ENCODE peak calls at places on chromosomes 2 and 18, in eight cellular contexts. F is A549, Z is K562, E is IMR-90, G is HCT116, C is SK-N-SH, Q is HepG2, I is GM12878. Y is an unnamed sample.

GRCh38 chr2:233422050-233422639 is 67.9 kb downstream of the DGKD start:
- DNase-seq in F (peak), Z (no peak), E (no peak), G (no peak), C (no peak), Q (no peak), I (peak), Y (no peak)

GRCh38 chr2:142065700-142066099 is 65.1 kb downstream of the LRP1B start:
- DNase-seq in F (no peak), Z (no peak), E (no peak), G (no peak), C (no peak), Q (no peak), I (no peak), Y (no peak)

GRCh38 chr2:37809931-37810570 is 115.0 kb upstream of the RMDN2 start:
- DNase-seq in F (no peak), Z (no peak), E (peak), G (no peak), C (no peak), Q (no peak), I (no peak), Y (no peak)

GRCh38 chr2:221415789-221416188 is 156.3 kb downstream of the EPHA4 start:
- DNase-seq in F (no peak), Z (no peak), E (no peak), G (no peak), C (no peak), Q (no peak), I (no peak), Y (no peak)

GRCh38 chr2:29011650-29012060 is 30.6 kb downstream of the TOGARAM2 start:
- DNase-seq in F (no peak), Z (no peak), E (no peak), G (no peak), C (peak), Q (no peak), I (no peak), Y (no peak)

GRCh38 chr2:139864821-139865302 is 1084.7 kb upstream of the NXPH2 start:
- DNase-seq in F (no peak), Z (peak), E (no peak), G (no peak), C (no peak), Q (peak), I (no peak), Y (no peak)

GRCh38 chr18:6039055-6039454 is 143.7 kb upstream of the TMEM200C start:
- DNase-seq in F (no peak), Z (no peak), E (peak), G (no peak), C (no peak), Q (no peak), I (no peak), Y (no peak)

GRCh38 chr2:74461187-74462053 is 3.2 kb downstream of the WBP1 start:
- DNase-seq in F (no peak), Z (no peak), E (no peak), G (no peak), C (peak), Q (peak), I (no peak), Y (peak)

GRCh38 chr2:216195565-216195978 is 86.4 kb downstream of the XRCC5 start:
- DNase-seq in F (no peak), Z (no peak), E (peak), G (no peak), C (no peak), Q (no peak), I (no peak), Y (no peak)

GRCh38 chr2:241739651-241740050 is 5.2 kb downstream of the D2HGDH start:
- DNase-seq in F (no peak), Z (no peak), E (peak), G (no peak), C (no peak), Q (no peak), I (no peak), Y (no peak)

GRCh38 chr2:124875627-124876244 is 850.6 kb downstream of the CNTNAP5 start:
- DNase-seq in F (no peak), Z (no peak), E (no peak), G (no peak), C (no peak), Q (no peak), I (peak), Y (no peak)

GRCh38 chr2:84894758-84895520 is 10.5 kb upstream of the TMSB10 start:
- DNase-seq in F (no peak), Z (no peak), E (peak), G (no peak), C (no peak), Q (no peak), I (no peak), Y (no peak)

GRCh38 chr2:204325468-204325867 is 219.8 kb upstream of the PARD3B start:
- DNase-seq in F (peak), Z (peak), E (peak), G (peak), C (peak), Q (peak), I (no peak), Y (peak)

GRCh38 chr2:54176577-54176976 is 61.2 kb downstream of the ACYP2 start:
- DNase-seq in F (no peak), Z (no peak), E (peak), G (peak), C (peak), Q (peak), I (no peak), Y (peak)

GRCh38 chr2:22855761-22856184 is 529.2 kb upstream of the KLHL29 start:
- DNase-seq in F (no peak), Z (no peak), E (no peak), G (no peak), C (peak), Q (no peak), I (no peak), Y (no peak)

GRCh38 chr2:56183643-56184499 is at the start of gene CCDC85A:
- DNase-seq in F (peak), Z (peak), E (peak), G (peak), C (peak), Q (peak), I (no peak), Y (peak)

GRCh38 chr2:97645112-97645699 is 656 bp upstream of the COX5B start:
- DNase-seq in F (no peak), Z (peak), E (no peak), G (no peak), C (peak), Q (no peak), I (no peak), Y (peak)

GRCh38 chr2:235537186-235537585 is 43.3 kb downstream of the AGAP1 start:
- DNase-seq in F (no peak), Z (no peak), E (no peak), G (no peak), C (no peak), Q (no peak), I (no peak), Y (no peak)

GRCh38 chr2:42848270-42848669 is 55.9 kb upstream of the HAAO start:
- DNase-seq in F (no peak), Z (no peak), E (no peak), G (no peak), C (no peak), Q (no peak), I (no peak), Y (no peak)
- TF ChIP-seq RAD21 in F (no peak), Z (no peak), E (no peak), G (no peak), C (no peak), Q (no peak), I (no peak), Y (no peak)

DNA sequence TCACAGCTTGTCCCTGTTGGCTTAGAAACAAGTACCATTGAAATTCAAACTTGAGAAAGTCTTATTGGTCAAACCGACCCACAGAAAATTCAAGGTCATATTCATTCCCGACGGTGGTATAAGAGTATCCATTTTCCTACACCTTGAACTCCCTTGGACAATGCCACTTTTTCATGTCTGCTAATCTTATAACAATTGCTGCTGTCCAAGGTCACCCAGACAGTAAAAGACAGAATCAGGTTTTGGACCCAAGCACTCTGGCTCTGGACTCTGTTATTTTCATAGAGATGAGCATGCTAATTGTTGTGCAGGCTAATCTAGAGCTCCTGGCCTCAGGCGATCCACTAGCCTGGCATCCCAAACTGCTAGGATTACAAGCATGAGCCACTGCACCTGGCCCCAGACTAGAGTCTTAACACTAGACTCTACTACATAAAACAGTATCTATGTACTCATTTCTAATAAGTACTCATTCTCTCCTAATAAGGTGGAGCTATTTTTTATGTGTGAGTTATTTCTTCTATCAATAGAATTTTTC is 57.8 kb downstream of the C2orf76 start:
- DNase-seq in F (no peak), Z (no peak), E (no peak), G (no peak), C (no peak), Q (no peak), I (no peak), Y (no peak)
- TF ChIP-seq RAD21 in F (no peak), Z (no peak), E (no peak), G (no peak), C (no peak), Q (no peak), I (no peak), Y (no peak)

DNA sequence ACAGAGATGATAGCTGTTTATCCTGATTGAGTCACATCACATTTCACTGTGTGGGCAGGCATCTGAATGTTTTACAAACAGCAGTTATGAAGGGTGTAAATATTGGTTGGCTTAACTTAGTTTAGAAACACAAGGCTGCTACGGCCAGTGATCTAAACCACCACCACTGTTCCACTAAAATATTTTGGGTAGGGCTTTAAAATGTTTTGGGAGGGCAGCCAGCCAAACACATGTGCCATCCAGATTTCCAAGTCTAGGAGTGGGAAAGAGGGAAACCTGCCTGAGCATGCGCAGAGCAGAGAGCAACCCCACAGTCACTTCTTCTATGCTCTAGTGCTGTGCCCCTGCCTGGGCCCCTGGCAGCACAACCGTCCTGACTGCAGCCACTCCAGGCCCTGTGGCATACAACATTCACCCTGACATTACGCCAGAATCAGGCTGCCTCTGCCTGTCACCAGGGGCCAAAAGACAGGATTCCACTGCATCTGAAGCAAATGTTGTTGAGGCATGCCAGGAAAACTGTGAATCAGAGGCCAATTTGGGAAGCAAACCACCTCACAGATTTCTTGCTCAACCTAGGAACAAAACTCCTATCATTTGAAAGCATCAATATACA is 74.8 kb upstream of the COL5A2 start:
- DNase-seq in F (no peak), Z (no peak), E (peak), G (no peak), C (peak), Q (no peak), I (no peak), Y (no peak)
- TF ChIP-seq RAD21 in F (no peak), Z (no peak), E (no peak), G (no peak), C (no peak), Q (no peak), I (no peak), Y (no peak)

DNA sequence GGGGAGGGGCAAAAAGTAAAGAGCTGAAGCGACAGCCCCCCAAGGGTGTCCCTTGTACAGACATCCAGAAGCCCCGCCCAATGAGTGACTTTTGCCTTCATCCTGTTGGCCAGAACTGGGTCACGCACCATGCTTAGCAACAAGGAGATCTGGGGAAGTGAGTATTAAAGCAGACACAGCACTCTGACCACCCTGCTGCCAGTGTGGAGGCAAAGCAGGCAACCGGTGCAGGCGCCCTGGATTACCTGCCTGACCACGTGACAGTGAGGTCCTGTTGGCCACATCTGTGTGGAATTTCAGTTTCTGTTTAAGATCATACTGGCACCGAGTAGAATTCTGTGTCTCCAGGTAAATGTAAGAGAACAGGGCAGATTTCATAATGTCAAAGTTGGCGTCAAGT is 21.6 kb upstream of the BIN1 start:
- DNase-seq in F (no peak), Z (no peak), E (no peak), G (peak), C (peak), Q (no peak), I (peak), Y (no peak)
- TF ChIP-seq RAD21 in F (no peak), Z (no peak), E (no peak), G (no peak), C (no peak), Q (no peak), I (no peak), Y (peak)